ENCODE peak calls at places on chromosome 20, in eight cellular contexts. L, T, J, Q, I, W, O and Y are unnamed samples.

GRCh38 chr20:62307226-62308101 is 4.7 kb downstream of the ADRM1 start:
- DNase-seq in L (no peak), T (no peak), J (no peak), Q (no peak), I (no peak), W (no peak), O (no peak), Y (no peak)

GRCh38 chr20:59939052-59939878 is 840 bp downstream of the PPP1R3D start:
- DNase-seq in L (no peak), T (no peak), J (no peak), Q (no peak), I (no peak), W (no peak), O (no peak), Y (no peak)

GRCh38 chr20:3464166-3464565 is 6.7 kb upstream of the ATRN start:
- DNase-seq in L (no peak), T (no peak), J (no peak), Q (no peak), I (no peak), W (no peak), O (no peak), Y (no peak)

GRCh38 chr20:45097485-45098095 is 3.3 kb downstream of the KCNS1 start:
- DNase-seq in L (no peak), T (no peak), J (peak), Q (peak), I (no peak), W (no peak), O (no peak), Y (no peak)

GRCh38 chr20:32205502-32206382 is 1.8 kb downstream of the PLAGL2 start:
- DNase-seq in L (no peak), T (no peak), J (no peak), Q (no peak), I (no peak), W (no peak), O (no peak), Y (no peak)

GRCh38 chr20:17966432-17967312 is 1.9 kb downstream of the SNX5 start:
- DNase-seq in L (peak), T (no peak), J (peak), Q (no peak), I (no peak), W (no peak), O (no peak), Y (no peak)

GRCh38 chr20:36109251-36109947 is 45.1 kb upstream of the EPB41L1 start:
- DNase-seq in L (peak), T (no peak), J (no peak), Q (no peak), I (no peak), W (no peak), O (no peak), Y (no peak)

GRCh38 chr20:31673435-31673834 is 35.7 kb downstream of the COX4I2 start:
- DNase-seq in L (no peak), T (no peak), J (no peak), Q (no peak), I (no peak), W (no peak), O (no peak), Y (no peak)

GRCh38 chr20:19815553-19815991 is 57.5 kb downstream of the RIN2 start:
- DNase-seq in L (peak), T (peak), J (peak), Q (no peak), I (no peak), W (no peak), O (no peak), Y (no peak)

GRCh38 chr20:8128291-8129046 is 3.6 kb upstream of the PLCB1 start:
- DNase-seq in L (no peak), T (no peak), J (no peak), Q (no peak), I (no peak), W (no peak), O (no peak), Y (no peak)

GRCh38 chr20:40524071-40524470 is 165.0 kb downstream of the MAFB start:
- DNase-seq in L (no peak), T (no peak), J (no peak), Q (no peak), I (no peak), W (no peak), O (no peak), Y (no peak)

GRCh38 chr20:4038676-4039075 is 23.3 kb upstream of the RNF24 start:
- DNase-seq in L (no peak), T (no peak), J (no peak), Q (no peak), I (no peak), W (no peak), O (no peak), Y (no peak)

GRCh38 chr20:34791289-34792020 is 34.0 kb downstream of the NCOA6 start:
- DNase-seq in L (no peak), T (no peak), J (peak), Q (no peak), I (no peak), W (no peak), O (no peak), Y (no peak)

GRCh38 chr20:33475381-33476160 is 14.3 kb upstream of the CBFA2T2 start:
- DNase-seq in L (no peak), T (no peak), J (no peak), Q (peak), I (no peak), W (no peak), O (no peak), Y (no peak)

GRCh38 chr20:62588458-62589149 is 53.7 kb upstream of the SLCO4A1 start:
- DNase-seq in L (no peak), T (no peak), J (peak), Q (no peak), I (no peak), W (no peak), O (no peak), Y (no peak)

GRCh38 chr20:36919715-36920333 is 31.7 kb downstream of the SAMHD1 start:
- DNase-seq in L (peak), T (peak), J (peak), Q (no peak), I (peak), W (no peak), O (peak), Y (no peak)

GRCh38 chr20:11158146-11158545 is 484.3 kb upstream of the JAG1 start:
- DNase-seq in L (no peak), T (no peak), J (peak), Q (no peak), I (no peak), W (no peak), O (no peak), Y (no peak)

GRCh38 chr20:17870063-17870740 is 98.4 kb downstream of the SNX5 start:
- DNase-seq in L (no peak), T (no peak), J (no peak), Q (no peak), I (no peak), W (no peak), O (no peak), Y (no peak)

GRCh38 chr20:22576733-22577514 is 7.4 kb downstream of the FOXA2 start:
- DNase-seq in L (peak), T (no peak), J (no peak), Q (no peak), I (no peak), W (no peak), O (no peak), Y (no peak)

GRCh38 chr20:36493801-36494114 is 47.6 kb upstream of the MYL9 start:
- DNase-seq in L (no peak), T (no peak), J (no peak), Q (peak), I (no peak), W (peak), O (peak), Y (peak)

GRCh38 chr20:45735552-45735951 is 13.4 kb downstream of the SPINT4 start:
- DNase-seq in L (no peak), T (no peak), J (no peak), Q (peak), I (no peak), W (no peak), O (no peak), Y (no peak)

GRCh38 chr20:5001174-5002076 is at the start of gene SLC23A2:
- DNase-seq in L (no peak), T (no peak), J (peak), Q (peak), I (peak), W (peak), O (peak), Y (no peak)

GRCh38 chr20:25580711-25581110 is 4.6 kb downstream of the NINL start:
- DNase-seq in L (no peak), T (no peak), J (no peak), Q (no peak), I (no peak), W (peak), O (no peak), Y (no peak)

GRCh38 chr20:40332167-40332566 is 356.9 kb downstream of the MAFB start:
- DNase-seq in L (no peak), T (no peak), J (no peak), Q (no peak), I (no peak), W (no peak), O (no peak), Y (no peak)

GRCh38 chr20:61736001-61736635 is 329.6 kb downstream of the TAF4 start:
- DNase-seq in L (no peak), T (no peak), J (no peak), Q (no peak), I (no peak), W (no peak), O (no peak), Y (no peak)

GRCh38 chr20:16072220-16072619 is 501.0 kb downstream of the KIF16B start:
- DNase-seq in L (no peak), T (no peak), J (no peak), Q (no peak), I (no peak), W (no peak), O (no peak), Y (no peak)

GRCh38 chr20:9417665-9418064 is 96.7 kb upstream of the LAMP5 start:
- DNase-seq in L (no peak), T (no peak), J (no peak), Q (no peak), I (no peak), W (no peak), O (no peak), Y (no peak)

GRCh38 chr20:22055981-22056380 is 350.5 kb downstream of the PAX1 start:
- DNase-seq in L (no peak), T (no peak), J (no peak), Q (no peak), I (no peak), W (no peak), O (no peak), Y (no peak)

GRCh38 chr20:62201173-62202082 is 18.6 kb downstream of the MTG2 start:
- DNase-seq in L (no peak), T (no peak), J (no peak), Q (no peak), I (peak), W (no peak), O (no peak), Y (no peak)

GRCh38 chr20:35660122-35660937 is 4.4 kb downstream of the CPNE1 start:
- DNase-seq in L (no peak), T (no peak), J (no peak), Q (no peak), I (no peak), W (no peak), O (no peak), Y (no peak)

GRCh38 chr20:23150304-23151007 is 64.3 kb upstream of the CD93 start:
- DNase-seq in L (no peak), T (no peak), J (no peak), Q (no peak), I (no peak), W (peak), O (no peak), Y (no peak)

GRCh38 chr20:24699321-24700165 is 230.1 kb downstream of the SYNDIG1 start:
- DNase-seq in L (no peak), T (no peak), J (no peak), Q (no peak), I (no peak), W (peak), O (no peak), Y (no peak)

GRCh38 chr20:62138912-62139311 is 4.3 kb downstream of the PSMA7 start:
- DNase-seq in L (no peak), T (no peak), J (no peak), Q (no peak), I (no peak), W (no peak), O (no peak), Y (no peak)

GRCh38 chr20:11387189-11387754 is 530.4 kb upstream of the BTBD3 start:
- DNase-seq in L (no peak), T (peak), J (no peak), Q (no peak), I (no peak), W (no peak), O (no peak), Y (no peak)

GRCh38 chr20:53258741-53259140 is 286.6 kb downstream of the TSHZ2 start:
- DNase-seq in L (no peak), T (no peak), J (no peak), Q (no peak), I (no peak), W (no peak), O (peak), Y (no peak)
- TF ChIP-seq POLR2A in L (no peak), T (no peak), J (no peak), Q (no peak), I (no peak), W (no peak), O (no peak), Y (no peak)

GRCh38 chr20:37972256-37973058 is 60.8 kb downstream of the TTI1 start:
- DNase-seq in L (no peak), T (no peak), J (no peak), Q (no peak), I (no peak), W (no peak), O (no peak), Y (no peak)
- TF ChIP-seq POLR2AphosphoS5 in L (no peak), T (no peak), J (no peak), Q (no peak), I (no peak), W (no peak), O (no peak), Y (no peak)

DNA sequence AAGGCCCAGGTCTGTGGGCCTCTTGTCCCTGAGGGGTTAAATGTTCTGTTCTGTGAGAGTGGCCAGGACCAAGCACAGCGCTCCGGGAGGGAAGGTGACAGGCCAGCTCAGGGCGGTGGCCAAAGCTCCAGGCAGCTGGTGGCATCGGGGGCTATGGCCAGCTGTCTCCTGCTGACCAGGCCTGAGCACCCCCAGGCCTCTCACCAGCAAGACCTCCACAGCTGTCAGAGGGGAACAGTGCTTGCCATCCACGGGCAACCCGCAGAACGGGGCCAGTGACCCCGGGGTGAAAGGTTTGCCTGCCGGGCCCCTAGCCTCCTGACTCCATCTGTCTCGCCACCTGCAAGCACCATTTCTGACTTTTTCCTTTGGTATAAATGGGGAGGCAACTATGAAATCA is 46.0 kb downstream of the EYA2 start:
- DNase-seq in L (no peak), T (no peak), J (no peak), Q (no peak), I (no peak), W (no peak), O (no peak), Y (no peak)
- TF ChIP-seq POLR2A in L (no peak), T (no peak), J (no peak), Q (no peak), I (no peak), W (no peak), O (no peak), Y (no peak)

GRCh38 chr20:48686238-48687096 is 141.3 kb downstream of the PREX1 start:
- DNase-seq in L (no peak), T (no peak), J (peak), Q (no peak), I (no peak), W (peak), O (peak), Y (no peak)
- TF ChIP-seq POLR2AphosphoS5 in L (no peak), T (no peak), J (no peak), Q (no peak), I (no peak), W (peak), O (peak), Y (no peak)

DNA sequence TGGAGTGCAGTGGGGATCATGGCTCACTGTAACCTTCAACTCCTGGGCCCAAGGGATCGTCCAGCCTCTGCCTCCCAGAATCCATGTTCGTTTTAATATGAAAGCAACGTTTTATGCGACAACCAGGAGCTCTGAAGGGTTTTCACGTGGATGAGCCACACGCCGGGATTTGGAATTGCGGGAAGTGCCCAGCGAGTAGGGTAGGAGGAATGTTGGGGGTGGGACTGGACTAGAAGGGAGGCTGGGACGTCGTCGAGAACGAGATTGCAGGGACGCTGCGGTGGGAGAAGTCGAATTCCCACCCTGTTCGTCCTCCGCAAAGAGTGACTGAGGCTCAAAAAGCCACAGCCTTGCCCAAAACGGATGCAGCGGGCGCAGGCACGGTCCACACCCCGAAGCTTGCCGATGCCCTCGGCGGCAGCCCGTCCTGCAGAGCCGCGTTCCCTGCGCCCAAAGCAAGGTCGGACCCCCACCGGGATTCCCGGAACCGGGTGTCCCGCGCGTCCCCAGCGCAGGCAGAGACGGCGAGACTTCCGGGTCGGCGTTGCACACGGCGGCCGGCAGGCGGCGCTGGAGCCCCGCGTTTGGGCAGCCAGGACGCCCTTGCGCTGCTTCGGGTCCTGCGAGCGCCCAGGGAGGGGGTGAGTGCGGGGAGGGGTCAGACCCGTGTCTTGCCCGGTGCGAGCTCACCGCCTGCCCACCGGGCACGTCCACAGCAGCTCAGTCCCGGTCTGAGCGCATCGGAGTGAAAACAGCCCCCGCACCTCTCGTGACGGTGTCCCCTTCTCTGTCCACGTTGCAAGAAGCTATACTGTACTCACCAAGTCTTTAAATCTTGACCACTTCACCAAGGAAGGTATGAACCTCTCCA is 87.8 kb downstream of the DHX35 start:
- DNase-seq in L (peak), T (peak), J (peak), Q (peak), I (peak), W (peak), O (peak), Y (peak)
- TF ChIP-seq POLR2A in L (peak), T (no peak), J (peak), Q (no peak), I (peak), W (no peak), O (no peak), Y (no peak)

DNA sequence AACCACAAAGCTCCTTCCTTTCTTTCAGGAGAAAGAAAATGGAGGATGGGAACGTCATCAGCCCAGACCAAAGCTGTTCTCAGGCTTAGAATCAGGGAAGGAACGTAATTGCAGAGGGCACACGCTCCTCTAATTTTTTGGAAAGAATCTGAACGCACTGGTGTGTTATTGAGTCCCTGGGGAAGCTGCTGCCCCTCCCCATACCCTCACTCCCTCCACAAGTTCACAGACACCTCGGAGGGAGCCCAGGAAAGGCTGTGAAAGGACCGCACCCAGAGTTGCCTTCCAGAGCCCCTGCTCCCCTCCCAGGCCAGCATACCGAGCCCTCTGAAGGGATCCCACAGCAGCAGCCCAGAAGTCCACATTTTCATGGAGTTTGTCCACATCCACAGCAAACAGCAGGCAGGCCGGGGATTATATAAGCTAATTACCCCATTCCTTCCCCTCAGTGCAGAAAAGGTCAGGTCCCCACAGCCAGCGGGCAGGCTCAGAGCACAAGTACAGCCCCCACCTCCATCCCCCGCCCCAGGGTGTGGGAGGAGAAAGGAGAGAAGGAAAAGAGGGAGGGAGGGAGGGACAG is 53.7 kb downstream of the ANKRD60 start:
- DNase-seq in L (no peak), T (no peak), J (no peak), Q (peak), I (no peak), W (no peak), O (no peak), Y (no peak)
- TF ChIP-seq POLR2AphosphoS5 in L (no peak), T (no peak), J (no peak), Q (no peak), I (no peak), W (no peak), O (no peak), Y (no peak)